ENCODE peak calls at places on chromosomes 11 and 22, in six cellular contexts. Q is A549, F is HCT116, U is stomach, O is cardiac muscle cell, A is sigmoid colon. J is an unnamed sample.

GRCh38 chr11:134267966-134268365 is 8.2 kb upstream of the GLB1L3 start:
- DNase-seq in A (no peak), F (no peak), U (no peak), O (no peak), Q (no peak), J (no peak)

GRCh38 chr22:27685971-27686370 is 115.6 kb downstream of the MN1 start:
- DNase-seq in U (no peak), F (no peak), O (no peak), A (no peak), Q (no peak), J (no peak)

GRCh38 chr11:134754823-134755198 is 342.8 kb upstream of the B3GAT1 start:
- DNase-seq in U (no peak), A (no peak), O (no peak), F (no peak), Q (no peak), J (no peak)

GRCh38 chr11:62919476-62919875 is 1.7 kb downstream of the CHRM1 start:
- DNase-seq in F (no peak), U (no peak), A (no peak), Q (no peak), O (no peak), J (no peak)

GRCh38 chr22:50656122-50657070 is 16.2 kb upstream of the SHANK3 start:
- DNase-seq in Q (peak), A (peak), F (no peak), O (no peak), U (no peak), J (no peak)

GRCh38 chr22:23831781-23832180 is 7.0 kb downstream of the DERL3 start:
- DNase-seq in A (peak), F (no peak), Q (no peak), O (no peak), U (no peak), J (no peak)

GRCh38 chr11:73173755-73174494 is 31.8 kb upstream of the FCHSD2 start:
- DNase-seq in A (peak), U (peak), F (no peak), O (no peak), Q (no peak), J (no peak)

GRCh38 chr22:35684270-35684700 is 33.4 kb upstream of the APOL5 start:
- DNase-seq in O (peak), F (no peak), A (no peak), U (no peak), Q (no peak), J (no peak)

GRCh38 chr11:26943636-26944035 is 50.3 kb upstream of the FIBIN start:
- DNase-seq in A (no peak), F (no peak), U (no peak), O (no peak), Q (no peak), J (no peak)

GRCh38 chr22:23803001-23803819 is 16.4 kb downstream of the SMARCB1 start:
- DNase-seq in F (no peak), O (no peak), A (no peak), U (no peak), Q (no peak), J (no peak)

GRCh38 chr11:61949169-61950034 is 749 bp upstream of the BEST1 start:
- DNase-seq in A (peak), Q (peak), U (no peak), F (peak), O (peak), J (no peak)

GRCh38 chr11:108914211-108914610 is 249.3 kb downstream of the DDX10 start:
- DNase-seq in U (no peak), F (no peak), A (no peak), O (no peak), Q (no peak), J (no peak)

GRCh38 chr22:19678949-19679348 is 35.4 kb upstream of the SEPTIN5 start:
- DNase-seq in U (no peak), F (no peak), O (peak), Q (no peak), A (no peak), J (no peak)

GRCh38 chr11:47765086-47765485 is 2.1 kb downstream of the FNBP4 start:
- DNase-seq in F (no peak), U (no peak), A (no peak), O (no peak), Q (no peak), J (no peak)

GRCh38 chr11:12083380-12083779 is 27.0 kb upstream of the MICAL2 start:
- DNase-seq in A (no peak), U (no peak), O (no peak), F (no peak), Q (no peak), J (no peak)
- TF ChIP-seq CTCF in A (no peak), U (no peak), O (peak), F (no peak), Q (peak), J (no peak)

GRCh38 chr22:20956258-20957117 is 10.6 kb upstream of the AIFM3 start:
- DNase-seq in Q (peak), U (no peak), A (no peak), O (no peak), F (peak), J (no peak)
- TF ChIP-seq CTCF in Q (peak), U (no peak), A (no peak), O (peak), F (no peak), J (peak)

GRCh38 chr22:46001426-46002106 is 24.6 kb upstream of the WNT7B start:
- DNase-seq in U (no peak), A (peak), Q (no peak), O (no peak), F (no peak), J (no peak)

GRCh38 chr22:45999379-45999971 is 22.5 kb upstream of the WNT7B start:
- DNase-seq in Q (no peak), F (no peak), U (no peak), O (no peak), A (peak), J (no peak)

GRCh38 chr22:46002757-46003270 is 25.9 kb upstream of the WNT7B start:
- DNase-seq in F (no peak), O (no peak), Q (peak), A (peak), U (no peak), J (no peak)

GRCh38 chr22:46000081-46001027 is 23.4 kb upstream of the WNT7B start:
- DNase-seq in F (no peak), U (no peak), O (no peak), Q (no peak), A (peak), J (no peak)

GRCh38 chr22:46001046-46001425 is 24.1 kb upstream of the WNT7B start:
- DNase-seq in A (no peak), U (no peak), F (no peak), Q (no peak), O (no peak), J (no peak)
- TF ChIP-seq CTCF in A (no peak), U (no peak), F (peak), Q (no peak), O (no peak), J (no peak)

GRCh38 chr22:17201285-17201945 is 17.8 kb downstream of the ADA2 start:
- DNase-seq in A (no peak), O (peak), Q (no peak), F (no peak), U (no peak), J (no peak)

GRCh38 chr22:17205432-17205831 is 13.8 kb downstream of the ADA2 start:
- DNase-seq in A (no peak), U (no peak), Q (no peak), O (no peak), F (no peak), J (no peak)
- TF ChIP-seq CTCF in A (no peak), U (no peak), Q (no peak), O (no peak), F (peak), J (no peak)